ENCODE peak calls at places on chromosomes 4 and X, in nine cellular contexts. Y is Panc1; I is MM.1S; N is breast epithelium; B is CD8-positive, alpha-beta T cell; P is GM23248; E is pancreas; G is CD8-positive, alpha-beta memory T cell; A is psoas muscle. S is an unnamed sample. For H3K4me1 and H3K36me3, the result is how much of the 10 kb centered on the place peaks cover.

GRCh38 chr4:42555828-42556227 is 101.1 kb downstream of the ATP8A1 start:
- DNase-seq in B (no peak), Y (no peak), I (no peak), P (peak), G (no peak), A (no peak), E (no peak), N (no peak), S (no peak)

GRCh38 chr4:46491455-46491854 is 101.5 kb upstream of the GABRA2 start:
- DNase-seq in I (no peak), B (no peak), Y (no peak), G (no peak), P (no peak), E (no peak), N (no peak), A (no peak), S (no peak)

GRCh38 chr4:22515888-22516541 is at the start of gene ADGRA3:
- DNase-seq in P (peak), A (peak), B (no peak), E (peak), Y (no peak), N (peak), I (peak), G (no peak), S (peak)

GRCh38 chr4:2937146-2937857 is 25.9 kb downstream of the NOP14 start:
- DNase-seq in B (peak), I (no peak), A (peak), P (no peak), G (no peak), E (peak), N (peak), Y (peak), S (peak)

GRCh38 chr4:179095585-179096228 is 1653.5 kb upstream of the AGA start:
- DNase-seq in P (peak), I (peak), A (no peak), B (no peak), G (no peak), Y (no peak), N (no peak), E (no peak), S (no peak)

GRCh38 chrX:140817943-140818342 is 108.4 kb downstream of the LINC00632 start:
- DNase-seq in G (no peak), N (no peak), I (peak), Y (no peak), B (no peak), A (no peak), E (no peak), P (peak), S (no peak)

GRCh38 chr4:24219171-24219570 is 329.3 kb upstream of the PPARGC1A start:
- DNase-seq in G (no peak), Y (no peak), A (no peak), B (no peak), P (no peak), E (no peak), N (no peak), I (no peak), S (no peak)

GRCh38 chr4:155805016-155805415 is 46.2 kb downstream of the GUCY1B1 start:
- DNase-seq in A (no peak), G (no peak), E (no peak), P (peak), N (no peak), Y (no peak), I (no peak), B (no peak), S (no peak)

GRCh38 chrX:121308276-121308805 is 260.9 kb downstream of the GLUD2 start:
- DNase-seq in A (no peak), E (no peak), P (peak), B (no peak), Y (peak), I (peak), G (no peak), N (no peak), S (no peak)

GRCh38 chr4:91936301-91936700 is 367.5 kb upstream of the GRID2 start:
- DNase-seq in P (peak), G (no peak), B (no peak), I (no peak), A (no peak), N (no peak), E (no peak), Y (no peak), S (no peak)

GRCh38 chr4:5631352-5632042 is 76.9 kb downstream of the EVC2 start:
- DNase-seq in B (no peak), G (no peak), Y (no peak), P (no peak), I (no peak), E (no peak), A (no peak), N (no peak), S (no peak)

GRCh38 chrX:49292400-49293362 is 10.8 kb upstream of the GAGE10 start:
- DNase-seq in Y (no peak), B (no peak), I (no peak), N (no peak), P (no peak), E (no peak), A (no peak), G (no peak), S (no peak)

GRCh38 chr4:72888331-72888730 is 181.2 kb downstream of the COX18 start:
- DNase-seq in I (no peak), P (no peak), B (no peak), Y (no peak), G (no peak), E (no peak), A (no peak), N (no peak), S (no peak)

GRCh38 chrX:45172890-45173289 is 27.8 kb downstream of the DIPK2B start:
- DNase-seq in E (no peak), B (no peak), A (no peak), N (no peak), P (peak), I (no peak), G (no peak), Y (peak), S (no peak)

GRCh38 chr4:186931519-186931918 is 207.9 kb upstream of the FAT1 start:
- DNase-seq in B (no peak), I (no peak), Y (no peak), N (no peak), E (no peak), P (peak), G (no peak), A (no peak), S (no peak)

GRCh38 chrX:80747832-80748231 is 61.8 kb downstream of the BRWD3 start:
- DNase-seq in G (no peak), B (no peak), E (no peak), Y (no peak), P (peak), N (no peak), A (no peak), I (no peak), S (no peak)

GRCh38 chr4:26326791-26327190 is 6.0 kb downstream of the RBPJ start:
- DNase-seq in Y (no peak), P (peak), N (no peak), A (no peak), I (no peak), E (no peak), B (no peak), G (no peak), S (no peak)

GRCh38 chr4:113179996-113180395 is 130.5 kb downstream of the ANK2 start:
- DNase-seq in G (no peak), A (no peak), I (no peak), E (no peak), Y (no peak), P (peak), B (no peak), N (no peak), S (no peak)

GRCh38 chr4:26765515-26765914 is 95.1 kb upstream of the STIM2 start:
- DNase-seq in B (no peak), A (no peak), P (no peak), G (no peak), Y (no peak), E (no peak), N (no peak), I (no peak), S (no peak)

GRCh38 chr4:1079711-1080265 is 33.6 kb downstream of the RNF212 start:
- DNase-seq in N (peak), P (no peak), B (no peak), E (no peak), G (no peak), Y (no peak), A (no peak), I (no peak), S (no peak)

GRCh38 chr4:76623217-76624060 is 188.4 kb downstream of the SHROOM3 start:
- DNase-seq in P (peak), I (no peak), A (no peak), E (no peak), N (no peak), B (no peak), Y (no peak), G (no peak), S (no peak)

GRCh38 chr4:68447201-68447600 is at the start of gene TMPRSS11E:
- DNase-seq in Y (no peak), A (no peak), N (no peak), G (no peak), B (no peak), P (no peak), I (no peak), E (no peak), S (no peak)

GRCh38 chr4:107854326-107855030 is 29.7 kb downstream of the SGMS2 start:
- DNase-seq in N (no peak), G (no peak), P (peak), I (no peak), Y (no peak), B (no peak), A (no peak), E (no peak), S (no peak)
- H3K4me1 ChIP-seq in N (under half), G (under half), P (under half), I (under half), Y (under half), B (under half), A (under half), E (under half), S (half or more)

GRCh38 chr4:159342374-159342773 is 239.5 kb downstream of the RAPGEF2 start:
- DNase-seq in P (no peak), A (no peak), N (no peak), Y (no peak), E (no peak), G (no peak), I (no peak), B (no peak), S (no peak)

GRCh38 chr4:159344877-159345276 is 242.0 kb downstream of the RAPGEF2 start:
- DNase-seq in A (no peak), I (no peak), P (no peak), N (no peak), G (no peak), Y (no peak), B (no peak), E (no peak), S (no peak)

GRCh38 chr4:159346681-159347080 is 243.8 kb downstream of the RAPGEF2 start:
- DNase-seq in Y (no peak), N (no peak), B (no peak), A (no peak), E (no peak), G (no peak), P (no peak), I (no peak), S (no peak)

DNA sequence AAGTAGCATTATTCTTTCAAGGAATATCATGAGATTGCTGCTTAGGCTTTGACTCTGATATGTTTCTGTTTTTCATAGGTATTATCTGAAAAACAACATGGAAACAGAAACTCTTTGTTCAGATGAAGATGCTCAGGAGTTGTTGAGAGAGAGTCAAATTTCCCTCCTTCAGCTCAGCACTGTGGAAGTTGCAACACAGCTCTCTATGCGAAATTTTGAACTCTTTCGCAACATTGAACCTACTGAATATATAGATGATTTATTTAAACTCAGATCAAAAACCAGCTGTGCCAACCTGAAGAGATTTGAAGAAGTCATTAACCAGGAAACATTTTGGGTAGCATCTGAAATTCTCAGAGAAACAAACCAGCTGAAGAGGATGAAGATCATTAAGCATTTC is 238.6 kb downstream of the RAPGEF2 start:
- DNase-seq in A (no peak), I (no peak), N (no peak), B (no peak), P (peak), G (no peak), Y (no peak), E (no peak), S (no peak)
- H3K36me3 ChIP-seq in A (half or more), I (under half), N (under half), B (under half), P (under half), G (under half), Y (under half), E (under half), S (half or more)

DNA sequence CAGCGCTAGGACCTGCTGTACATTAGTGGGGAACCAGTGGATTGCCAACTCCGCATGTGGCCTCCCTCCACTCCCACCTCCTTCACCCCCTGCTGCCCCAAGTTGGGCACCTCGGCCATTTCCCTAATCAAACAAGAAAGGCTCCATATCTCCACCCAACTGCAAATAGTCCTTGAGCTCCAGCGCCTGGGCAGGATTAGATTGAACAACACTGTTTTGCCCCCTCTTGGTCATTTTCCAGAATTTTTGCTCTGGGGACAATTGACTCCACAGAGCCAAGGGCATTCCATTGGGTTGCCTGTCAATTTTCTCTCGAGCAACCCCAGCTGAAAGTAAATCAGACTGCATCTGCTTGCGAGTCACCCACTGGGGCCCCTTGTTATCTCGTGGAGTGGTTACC is 29.6 kb downstream of the CXCL13 start:
- DNase-seq in G (no peak), B (no peak), E (no peak), N (no peak), A (no peak), I (no peak), Y (no peak), P (no peak), S (no peak)
- H3K27ac ChIP-seq in G (no peak), B (no peak), E (no peak), N (no peak), A (no peak), I (no peak), Y (no peak), P (no peak), S (no peak)

DNA sequence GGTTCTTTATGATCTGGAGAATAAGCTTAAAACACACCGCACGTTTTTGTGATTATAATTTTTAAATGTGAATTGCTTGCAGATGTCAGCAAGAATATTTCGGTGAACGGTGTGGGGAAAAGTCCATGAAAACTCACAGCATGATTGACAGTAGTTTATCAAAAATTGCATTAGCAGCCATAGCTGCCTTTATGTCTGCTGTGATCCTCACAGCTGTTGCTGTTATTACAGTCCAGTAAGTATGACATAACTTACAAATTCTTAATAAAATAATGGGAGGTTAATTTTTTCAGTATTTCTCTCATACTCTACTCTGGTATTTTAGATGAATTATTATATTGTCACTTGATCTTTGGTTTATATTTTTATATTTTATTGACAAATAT is 5.4 kb downstream of the AREG start:
- DNase-seq in N (no peak), Y (no peak), G (no peak), B (no peak), P (no peak), A (no peak), I (no peak), E (no peak), S (no peak)
- H3K4me1 ChIP-seq in N (under half), Y (under half), G (under half), B (under half), P (under half), A (under half), I (under half), E (under half), S (under half)

GRCh38 chrX:136814847-136815634 is 34.3 kb upstream of the ARHGEF6 start:
- DNase-seq in Y (no peak), I (no peak), G (no peak), B (no peak), N (no peak), E (no peak), P (no peak), A (no peak), S (no peak)

GRCh38 chrX:136816970-136817369 is 36.2 kb upstream of the ARHGEF6 start:
- DNase-seq in N (no peak), G (no peak), I (no peak), Y (peak), B (no peak), P (peak), E (no peak), A (no peak), S (no peak)

GRCh38 chrX:136823175-136823574 is 42.4 kb upstream of the ARHGEF6 start:
- DNase-seq in A (no peak), P (peak), B (no peak), Y (peak), I (no peak), N (no peak), E (no peak), G (no peak), S (no peak)

GRCh38 chrX:136822337-136823095 is 41.8 kb upstream of the ARHGEF6 start:
- DNase-seq in G (no peak), A (no peak), I (no peak), P (no peak), E (no peak), B (no peak), N (no peak), Y (no peak), S (no peak)

GRCh38 chrX:136819026-136819425 is 38.3 kb upstream of the ARHGEF6 start:
- DNase-seq in A (no peak), N (no peak), B (no peak), I (no peak), G (no peak), Y (no peak), P (no peak), E (no peak), S (no peak)
- H3K36me3 ChIP-seq in A (under half), N (under half), B (under half), I (under half), G (under half), Y (under half), P (under half), E (under half), S (under half)

GRCh38 chr4:123624959-123625358 is 228.4 kb downstream of the SPRY1 start:
- DNase-seq in Y (no peak), B (no peak), I (peak), E (no peak), G (no peak), P (no peak), N (no peak), A (no peak), S (no peak)

GRCh38 chr4:123619895-123620294 is 223.3 kb downstream of the SPRY1 start:
- DNase-seq in Y (no peak), B (no peak), G (no peak), P (no peak), I (no peak), A (no peak), E (no peak), N (no peak), S (no peak)

GRCh38 chr4:123623611-123624010 is 227.0 kb downstream of the SPRY1 start:
- DNase-seq in G (no peak), B (no peak), N (no peak), P (no peak), Y (no peak), I (no peak), E (no peak), A (no peak), S (no peak)

GRCh38 chr4:123621072-123621705 is 224.6 kb downstream of the SPRY1 start:
- DNase-seq in N (no peak), B (no peak), E (no peak), P (no peak), I (no peak), A (peak), Y (no peak), G (no peak), S (no peak)

GRCh38 chr4:123622572-123622971 is 226.0 kb downstream of the SPRY1 start:
- DNase-seq in N (no peak), G (no peak), E (no peak), Y (no peak), I (no peak), B (no peak), P (no peak), A (no peak), S (no peak)
- H3K27ac ChIP-seq in N (no peak), G (no peak), E (no peak), Y (no peak), I (no peak), B (no peak), P (no peak), A (no peak), S (no peak)

GRCh38 chrX:78655642-78656041 is 3.5 kb downstream of the RTL3 start:
- DNase-seq in A (no peak), B (no peak), I (no peak), N (no peak), P (no peak), G (no peak), E (no peak), Y (no peak), S (no peak)
- H3K4me1 ChIP-seq in A (under half), B (under half), I (under half), N (under half), P (half or more), G (under half), E (under half), Y (under half), S (under half)

S was measured in left ventricle myocardium inferior.